ENCODE peak calls at places on chromosomes 7 and 10, in six cellular contexts. N is stimulated activated CD8-positive, alpha-beta memory T cell treated with anti-CD3 and anti-CD28 coated beads, Interleukin-12 subunit alpha, Interleukin-12 subunit beta, amount 100 ng/mL, for 4 hours; U is EH; L is IMR-90; E is stimulated activated CD4-positive, alpha-beta T cell treated with anti-CD3 and anti-CD28 coated beads, Interleukin-2, amount 100 ng/mL, for 48 hours; T is dorsolateral prefrontal cortex. Z is an unnamed sample.

GRCh38 chr10:114538544-114538906 is 119.5 kb downstream of the ABLIM1 start:
- DNase-seq in N (no peak), U (no peak), L (no peak), E (no peak), T (no peak), Z (no peak)

GRCh38 chr7:36291387-36292316 is 98.0 kb upstream of the ANLN start:
- DNase-seq in N (peak), U (peak), L (peak), E (peak), T (peak), Z (peak)

GRCh38 chr7:1123721-1124120 is 35.8 kb downstream of the GPER1 start:
- DNase-seq in N (no peak), U (peak), L (peak), E (no peak), T (peak), Z (peak)

GRCh38 chr7:35505031-35505430 is 189.9 kb downstream of the HERPUD2 start:
- DNase-seq in N (no peak), U (no peak), L (no peak), E (no peak), T (no peak), Z (no peak)

GRCh38 chr10:77416327-77417135 is 221.1 kb downstream of the KCNMA1 start:
- DNase-seq in N (no peak), U (peak), L (peak), E (no peak), T (no peak), Z (peak)

GRCh38 chr7:117173001-117173400 is 149.9 kb downstream of the WNT2 start:
- DNase-seq in N (no peak), U (no peak), L (no peak), E (no peak), T (no peak), Z (no peak)

GRCh38 chr10:132860527-132860926 is 74.6 kb upstream of the NKX6-2 start:
- DNase-seq in N (no peak), U (no peak), L (no peak), E (no peak), T (peak), Z (no peak)

GRCh38 chr7:102006695-102007094 is 189.3 kb downstream of the CUX1 start:
- DNase-seq in N (no peak), U (no peak), L (no peak), E (no peak), T (no peak), Z (peak)

GRCh38 chr10:35194906-35195305 is 68.3 kb downstream of the CREM start:
- DNase-seq in N (no peak), U (peak), L (peak), E (peak), T (no peak), Z (no peak)

GRCh38 chr7:73611017-73611555 is 13.2 kb downstream of the MLXIPL start:
- DNase-seq in N (no peak), U (no peak), L (no peak), E (no peak), T (no peak), Z (no peak)

GRCh38 chr10:37975407-37975991 is 948 bp downstream of the ZNF25 start:
- DNase-seq in N (no peak), U (peak), L (peak), E (no peak), T (no peak), Z (no peak)